ENCODE peak calls at places on chromosomes 16 and 17, in six cellular contexts. One of them, this sample, is unnamed.

GRCh38 chr16:63289834-63290460 is 1253.7 kb upstream of the CDH8 start:
- DNase-seq in K562: peak
- DNase-seq in ovary: no peak
- DNase-seq in transverse colon: peak
- DNase-seq in stomach: peak
- DNase-seq in upper lobe of left lung: peak
- DNase-seq in this sample: no peak

GRCh38 chr17:79907217-79907715 is 68.0 kb upstream of the CBX4 start:
- DNase-seq in K562: no peak
- DNase-seq in ovary: no peak
- DNase-seq in transverse colon: no peak
- DNase-seq in stomach: no peak
- DNase-seq in upper lobe of left lung: no peak
- DNase-seq in this sample: no peak

GRCh38 chr16:7405166-7405565 is 72.5 kb downstream of the RBFOX1 start:
- DNase-seq in K562: no peak
- DNase-seq in ovary: peak
- DNase-seq in transverse colon: no peak
- DNase-seq in stomach: peak
- DNase-seq in upper lobe of left lung: peak
- DNase-seq in this sample: no peak

GRCh38 chr17:81018044-81018802 is 16.7 kb upstream of the BAIAP2 start:
- DNase-seq in K562: peak
- DNase-seq in ovary: no peak
- DNase-seq in transverse colon: peak
- DNase-seq in stomach: no peak
- DNase-seq in upper lobe of left lung: peak
- DNase-seq in this sample: no peak

GRCh38 chr16:49605536-49606241 is 232.1 kb downstream of the C16orf78 start:
- DNase-seq in K562: no peak
- DNase-seq in ovary: no peak
- DNase-seq in transverse colon: no peak
- DNase-seq in stomach: no peak
- DNase-seq in upper lobe of left lung: no peak
- DNase-seq in this sample: no peak

GRCh38 chr17:68511254-68511670 is 968 bp upstream of the PRKAR1A start:
- DNase-seq in K562: no peak
- DNase-seq in ovary: no peak
- DNase-seq in transverse colon: no peak
- DNase-seq in stomach: no peak
- DNase-seq in upper lobe of left lung: no peak
- DNase-seq in this sample: no peak

GRCh38 chr17:36934144-36934758 is 3.0 kb upstream of the LHX1 start:
- DNase-seq in K562: no peak
- DNase-seq in ovary: no peak
- DNase-seq in transverse colon: no peak
- DNase-seq in stomach: no peak
- DNase-seq in upper lobe of left lung: no peak
- DNase-seq in this sample: no peak

GRCh38 chr17:79792984-79793923 is 3.6 kb downstream of the CBX8 start:
- DNase-seq in K562: no peak
- DNase-seq in ovary: peak
- DNase-seq in transverse colon: no peak
- DNase-seq in stomach: no peak
- DNase-seq in upper lobe of left lung: no peak
- DNase-seq in this sample: no peak

GRCh38 chr17:76671123-76671911 is 27.8 kb upstream of the ST6GALNAC1 start:
- DNase-seq in K562: peak
- DNase-seq in ovary: peak
- DNase-seq in transverse colon: peak
- DNase-seq in stomach: peak
- DNase-seq in upper lobe of left lung: peak
- DNase-seq in this sample: peak

GRCh38 chr17:50087246-50087911 is 7.8 kb upstream of the PDK2 start:
- DNase-seq in K562: peak
- DNase-seq in ovary: peak
- DNase-seq in transverse colon: peak
- DNase-seq in stomach: peak
- DNase-seq in upper lobe of left lung: peak
- DNase-seq in this sample: peak

GRCh38 chr16:52005551-52005950 is 541.4 kb downstream of the TOX3 start:
- DNase-seq in K562: no peak
- DNase-seq in ovary: no peak
- DNase-seq in transverse colon: no peak
- DNase-seq in stomach: no peak
- DNase-seq in upper lobe of left lung: no peak
- DNase-seq in this sample: no peak

GRCh38 chr16:15440852-15441251 is 6.5 kb downstream of the BMERB1 start:
- DNase-seq in K562: no peak
- DNase-seq in ovary: no peak
- DNase-seq in transverse colon: no peak
- DNase-seq in stomach: no peak
- DNase-seq in upper lobe of left lung: no peak
- DNase-seq in this sample: no peak

GRCh38 chr16:57799619-57800212 is 2.6 kb downstream of the KIFC3 start:
- DNase-seq in K562: no peak
- DNase-seq in ovary: no peak
- DNase-seq in transverse colon: no peak
- DNase-seq in stomach: no peak
- DNase-seq in upper lobe of left lung: no peak
- DNase-seq in this sample: no peak

GRCh38 chr17:74426551-74427047 is 5.3 kb upstream of the GPRC5C start:
- DNase-seq in K562: no peak
- DNase-seq in ovary: peak
- DNase-seq in transverse colon: no peak
- DNase-seq in stomach: no peak
- DNase-seq in upper lobe of left lung: no peak
- DNase-seq in this sample: no peak

GRCh38 chr16:58339452-58339938 is 44.7 kb upstream of the PRSS54 start:
- DNase-seq in K562: no peak
- DNase-seq in ovary: no peak
- DNase-seq in transverse colon: no peak
- DNase-seq in stomach: no peak
- DNase-seq in upper lobe of left lung: no peak
- DNase-seq in this sample: no peak

GRCh38 chr16:61435356-61435755 is 600.9 kb downstream of the CDH8 start:
- DNase-seq in K562: no peak
- DNase-seq in ovary: no peak
- DNase-seq in transverse colon: no peak
- DNase-seq in stomach: no peak
- DNase-seq in upper lobe of left lung: no peak
- DNase-seq in this sample: no peak

GRCh38 chr17:10600551-10600950 is 51.1 kb upstream of the MYH2 start:
- DNase-seq in K562: no peak
- DNase-seq in ovary: no peak
- DNase-seq in transverse colon: no peak
- DNase-seq in stomach: no peak
- DNase-seq in upper lobe of left lung: no peak
- DNase-seq in this sample: no peak

GRCh38 chr17:75012320-75013076 is at the start of gene MRPL58:
- DNase-seq in K562: peak
- DNase-seq in ovary: peak
- DNase-seq in transverse colon: peak
- DNase-seq in stomach: peak
- DNase-seq in upper lobe of left lung: peak
- DNase-seq in this sample: peak

GRCh38 chr17:2406903-2407790 is 6.3 kb upstream of the MNT start:
- DNase-seq in K562: no peak
- DNase-seq in ovary: no peak
- DNase-seq in transverse colon: peak
- DNase-seq in stomach: peak
- DNase-seq in upper lobe of left lung: no peak
- DNase-seq in this sample: peak

GRCh38 chr17:59845595-59846390 is 47.0 kb downstream of the TUBD1 start:
- DNase-seq in K562: peak
- DNase-seq in ovary: no peak
- DNase-seq in transverse colon: peak
- DNase-seq in stomach: peak
- DNase-seq in upper lobe of left lung: peak
- DNase-seq in this sample: peak

GRCh38 chr17:28975634-28976033 is 24.3 kb upstream of the PHF12 start:
- DNase-seq in K562: no peak
- DNase-seq in ovary: no peak
- DNase-seq in transverse colon: no peak
- DNase-seq in stomach: no peak
- DNase-seq in upper lobe of left lung: no peak
- DNase-seq in this sample: no peak

GRCh38 chr17:50353600-50354195 is 7.8 kb downstream of the XYLT2 start:
- DNase-seq in K562: no peak
- DNase-seq in ovary: no peak
- DNase-seq in transverse colon: no peak
- DNase-seq in stomach: peak
- DNase-seq in upper lobe of left lung: no peak
- DNase-seq in this sample: no peak

GRCh38 chr16:77599793-77600415 is 122.4 kb upstream of the NUDT7 start:
- DNase-seq in K562: peak
- DNase-seq in ovary: no peak
- DNase-seq in transverse colon: peak
- DNase-seq in stomach: no peak
- DNase-seq in upper lobe of left lung: no peak
- DNase-seq in this sample: peak

GRCh38 chr17:81576621-81577277 is 24.6 kb upstream of the FAAP100 start:
- DNase-seq in K562: no peak
- DNase-seq in ovary: no peak
- DNase-seq in transverse colon: no peak
- DNase-seq in stomach: no peak
- DNase-seq in upper lobe of left lung: no peak
- DNase-seq in this sample: no peak

GRCh38 chr16:67284699-67285646 is 5.6 kb downstream of the PLEKHG4 start:
- DNase-seq in K562: peak
- DNase-seq in ovary: no peak
- DNase-seq in transverse colon: peak
- DNase-seq in stomach: peak
- DNase-seq in upper lobe of left lung: no peak
- DNase-seq in this sample: no peak

GRCh38 chr17:62718420-62718819 is 89.7 kb downstream of the MARCHF10 start:
- DNase-seq in K562: no peak
- DNase-seq in ovary: no peak
- DNase-seq in transverse colon: no peak
- DNase-seq in stomach: no peak
- DNase-seq in upper lobe of left lung: no peak
- DNase-seq in this sample: no peak

GRCh38 chr17:51083976-51084375 is 36.7 kb downstream of the SPAG9 start:
- DNase-seq in K562: no peak
- DNase-seq in ovary: no peak
- DNase-seq in transverse colon: no peak
- DNase-seq in stomach: no peak
- DNase-seq in upper lobe of left lung: no peak
- DNase-seq in this sample: no peak

GRCh38 chr17:79875511-79875910 is 36.3 kb upstream of the CBX4 start:
- DNase-seq in K562: no peak
- DNase-seq in ovary: no peak
- DNase-seq in transverse colon: no peak
- DNase-seq in stomach: no peak
- DNase-seq in upper lobe of left lung: no peak
- DNase-seq in this sample: no peak

GRCh38 chr16:57795431-57795878 is 6.8 kb downstream of the KIFC3 start:
- DNase-seq in K562: peak
- DNase-seq in ovary: no peak
- DNase-seq in transverse colon: peak
- DNase-seq in stomach: peak
- DNase-seq in upper lobe of left lung: peak
- DNase-seq in this sample: no peak

GRCh38 chr17:48561894-48562810 is 16.0 kb downstream of the HOXB4 start:
- DNase-seq in K562: peak
- DNase-seq in ovary: no peak
- DNase-seq in transverse colon: no peak
- DNase-seq in stomach: no peak
- DNase-seq in upper lobe of left lung: no peak
- DNase-seq in this sample: no peak
- TF ChIP-seq EP300 in K562: no peak
- TF ChIP-seq EP300 in ovary: no peak
- TF ChIP-seq EP300 in transverse colon: no peak
- TF ChIP-seq EP300 in stomach: no peak
- TF ChIP-seq EP300 in upper lobe of left lung: no peak
- TF ChIP-seq EP300 in this sample: no peak

GRCh38 chr16:17470871-17471744 is at the start of gene XYLT1:
- DNase-seq in K562: no peak
- DNase-seq in ovary: peak
- DNase-seq in transverse colon: peak
- DNase-seq in stomach: peak
- DNase-seq in upper lobe of left lung: peak
- DNase-seq in this sample: peak

GRCh38 chr16:17468611-17469010 is 2.1 kb downstream of the XYLT1 start:
- DNase-seq in K562: no peak
- DNase-seq in ovary: no peak
- DNase-seq in transverse colon: no peak
- DNase-seq in stomach: no peak
- DNase-seq in upper lobe of left lung: no peak
- DNase-seq in this sample: no peak

GRCh38 chr16:17469011-17469741 is 1.6 kb downstream of the XYLT1 start:
- DNase-seq in K562: no peak
- DNase-seq in ovary: no peak
- DNase-seq in transverse colon: peak
- DNase-seq in stomach: no peak
- DNase-seq in upper lobe of left lung: no peak
- DNase-seq in this sample: no peak

GRCh38 chr16:17470002-17470870 is 524 bp downstream of the XYLT1 start:
- DNase-seq in K562: peak
- DNase-seq in ovary: peak
- DNase-seq in transverse colon: peak
- DNase-seq in stomach: no peak
- DNase-seq in upper lobe of left lung: no peak
- DNase-seq in this sample: no peak

DNA sequence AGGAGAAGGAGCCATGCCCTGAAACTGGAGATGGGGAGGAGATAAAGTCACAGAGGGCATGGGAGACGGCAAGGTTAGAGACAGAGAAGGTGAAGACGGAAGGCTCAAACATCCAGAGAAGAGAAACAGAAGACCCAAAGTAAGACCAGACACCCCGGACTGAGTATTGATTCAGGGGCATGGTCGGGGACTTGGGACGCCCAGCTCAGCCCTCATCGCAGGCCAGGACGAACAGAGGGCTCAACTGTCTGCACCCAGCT is 1.1 kb downstream of the XYLT1 start:
- DNase-seq in K562: no peak
- DNase-seq in ovary: no peak
- DNase-seq in transverse colon: no peak
- DNase-seq in stomach: no peak
- DNase-seq in upper lobe of left lung: no peak
- DNase-seq in this sample: no peak
- TF ChIP-seq EP300 in K562: no peak
- TF ChIP-seq EP300 in ovary: no peak
- TF ChIP-seq EP300 in transverse colon: no peak
- TF ChIP-seq EP300 in stomach: no peak
- TF ChIP-seq EP300 in upper lobe of left lung: no peak
- TF ChIP-seq EP300 in this sample: no peak

GRCh38 chr17:78581304-78581703 is 4.1 kb upstream of the DNAH17 start:
- DNase-seq in K562: no peak
- DNase-seq in ovary: no peak
- DNase-seq in transverse colon: no peak
- DNase-seq in stomach: no peak
- DNase-seq in upper lobe of left lung: no peak
- DNase-seq in this sample: no peak
- TF ChIP-seq EP300 in K562: no peak
- TF ChIP-seq EP300 in ovary: no peak
- TF ChIP-seq EP300 in transverse colon: no peak
- TF ChIP-seq EP300 in stomach: no peak
- TF ChIP-seq EP300 in upper lobe of left lung: no peak
- TF ChIP-seq EP300 in this sample: no peak

GRCh38 chr16:88763502-88764053 is 21.4 kb downstream of the PIEZO1 start:
- DNase-seq in K562: peak
- DNase-seq in ovary: no peak
- DNase-seq in transverse colon: no peak
- DNase-seq in stomach: peak
- DNase-seq in upper lobe of left lung: peak
- DNase-seq in this sample: no peak
- TF ChIP-seq EP300 in K562: peak
- TF ChIP-seq EP300 in ovary: no peak
- TF ChIP-seq EP300 in transverse colon: no peak
- TF ChIP-seq EP300 in stomach: no peak
- TF ChIP-seq EP300 in upper lobe of left lung: no peak
- TF ChIP-seq EP300 in this sample: no peak